ENCODE peak calls at places on chromosomes 11 and 22, in four cellular contexts. One of them, this sample, is unnamed.

GRCh38 chr11:31816467-31817053 is 5.4 kb upstream of the PAX6 start:
- DNase-seq in NCI-H1092 treated with DMSO at 0.1 percent for 48 hours: no peak
- DNase-seq in cortex of kidney: no peak
- DNase-seq in NCI-H510A treated with DMSO at 0.1 percent for 48 hours: no peak
- DNase-seq in this sample: no peak

GRCh38 chr22:40690370-40690769 is 11.1 kb downstream of the MCHR1 start:
- DNase-seq in NCI-H1092 treated with DMSO at 0.1 percent for 48 hours: no peak
- DNase-seq in cortex of kidney: no peak
- DNase-seq in NCI-H510A treated with DMSO at 0.1 percent for 48 hours: no peak
- DNase-seq in this sample: no peak

GRCh38 chr11:109015283-109015682 is 350.4 kb downstream of the DDX10 start:
- DNase-seq in NCI-H1092 treated with DMSO at 0.1 percent for 48 hours: no peak
- DNase-seq in cortex of kidney: no peak
- DNase-seq in NCI-H510A treated with DMSO at 0.1 percent for 48 hours: no peak
- DNase-seq in this sample: peak

GRCh38 chr11:15206791-15207190 is 92.1 kb downstream of the INSC start:
- DNase-seq in NCI-H1092 treated with DMSO at 0.1 percent for 48 hours: no peak
- DNase-seq in cortex of kidney: no peak
- DNase-seq in NCI-H510A treated with DMSO at 0.1 percent for 48 hours: no peak
- DNase-seq in this sample: no peak

GRCh38 chr11:66549696-66550095 is 3.0 kb downstream of the ACTN3 start:
- DNase-seq in NCI-H1092 treated with DMSO at 0.1 percent for 48 hours: no peak
- DNase-seq in cortex of kidney: no peak
- DNase-seq in NCI-H510A treated with DMSO at 0.1 percent for 48 hours: no peak
- DNase-seq in this sample: no peak

GRCh38 chr22:24247564-24248344 is 2.9 kb upstream of the GGT5 start:
- DNase-seq in NCI-H1092 treated with DMSO at 0.1 percent for 48 hours: peak
- DNase-seq in cortex of kidney: no peak
- DNase-seq in NCI-H510A treated with DMSO at 0.1 percent for 48 hours: peak
- DNase-seq in this sample: peak

GRCh38 chr11:74636633-74637184 is 44.3 kb downstream of the POLD3 start:
- DNase-seq in NCI-H1092 treated with DMSO at 0.1 percent for 48 hours: no peak
- DNase-seq in cortex of kidney: no peak
- DNase-seq in NCI-H510A treated with DMSO at 0.1 percent for 48 hours: no peak
- DNase-seq in this sample: peak

GRCh38 chr11:94649925-94650623 is 82.9 kb downstream of the PIWIL4 start:
- DNase-seq in NCI-H1092 treated with DMSO at 0.1 percent for 48 hours: no peak
- DNase-seq in cortex of kidney: no peak
- DNase-seq in NCI-H510A treated with DMSO at 0.1 percent for 48 hours: no peak
- DNase-seq in this sample: no peak

GRCh38 chr22:36643033-36643432 is 60.5 kb downstream of the CACNG2 start:
- DNase-seq in NCI-H1092 treated with DMSO at 0.1 percent for 48 hours: no peak
- DNase-seq in cortex of kidney: no peak
- DNase-seq in NCI-H510A treated with DMSO at 0.1 percent for 48 hours: no peak
- DNase-seq in this sample: no peak

GRCh38 chr11:61118406-61118805 is 16.1 kb downstream of the CD5 start:
- DNase-seq in NCI-H1092 treated with DMSO at 0.1 percent for 48 hours: no peak
- DNase-seq in cortex of kidney: no peak
- DNase-seq in NCI-H510A treated with DMSO at 0.1 percent for 48 hours: no peak
- DNase-seq in this sample: no peak

GRCh38 chr22:28000361-28000760 is 81.3 kb upstream of the PITPNB start:
- DNase-seq in NCI-H1092 treated with DMSO at 0.1 percent for 48 hours: no peak
- DNase-seq in cortex of kidney: no peak
- DNase-seq in NCI-H510A treated with DMSO at 0.1 percent for 48 hours: no peak
- DNase-seq in this sample: no peak

GRCh38 chr22:32352681-32353080 is 5.0 kb upstream of the RFPL3 start:
- DNase-seq in NCI-H1092 treated with DMSO at 0.1 percent for 48 hours: no peak
- DNase-seq in cortex of kidney: no peak
- DNase-seq in NCI-H510A treated with DMSO at 0.1 percent for 48 hours: no peak
- DNase-seq in this sample: no peak

GRCh38 chr11:74459584-74459983 is 7.8 kb downstream of the KCNE3 start:
- DNase-seq in NCI-H1092 treated with DMSO at 0.1 percent for 48 hours: no peak
- DNase-seq in cortex of kidney: no peak
- DNase-seq in NCI-H510A treated with DMSO at 0.1 percent for 48 hours: no peak
- DNase-seq in this sample: no peak

This sample was measured in AG04450.